ENCODE peak calls at places on chromosome 5, in five cellular contexts. X is CD8-positive, alpha-beta T cell; A is CD4-positive, alpha-beta T cell; L is GM13977; D is K562. T is an unnamed sample.

GRCh38 chr5:60365001-60365400 is 335.0 kb downstream of the DEPDC1B start:
- DNase-seq in X (no peak), D (no peak), L (no peak), A (no peak), T (no peak)

GRCh38 chr5:90874066-90874465 is 315.5 kb downstream of the ADGRV1 start:
- DNase-seq in D (no peak), L (no peak), A (no peak), X (no peak), T (no peak)

GRCh38 chr5:80711938-80712337 is 57.2 kb upstream of the DHFR start:
- DNase-seq in L (no peak), X (no peak), D (peak), A (no peak), T (peak)

GRCh38 chr5:171619744-171620143 is 165.9 kb upstream of the SMIM23 start:
- DNase-seq in L (no peak), X (no peak), D (no peak), A (no peak), T (no peak)

GRCh38 chr5:157918811-157919742 is 60.1 kb upstream of the CLINT1 start:
- DNase-seq in X (no peak), A (peak), L (no peak), D (no peak), T (no peak)

GRCh38 chr5:100553209-100553608 is 18.0 kb downstream of the FAM174A start:
- DNase-seq in D (no peak), X (no peak), A (no peak), L (no peak), T (no peak)

GRCh38 chr5:81268797-81269196 is 32.6 kb upstream of the ZCCHC9 start:
- DNase-seq in L (no peak), X (no peak), D (no peak), A (no peak), T (no peak)

GRCh38 chr5:124677376-124677998 is 69.0 kb downstream of the ZNF608 start:
- DNase-seq in D (no peak), A (no peak), L (no peak), X (no peak), T (no peak)

GRCh38 chr5:181052928-181053759 is 13.1 kb downstream of the BTNL9 start:
- DNase-seq in X (no peak), L (peak), A (no peak), D (peak), T (peak)

GRCh38 chr5:148799737-148800527 is 26.5 kb upstream of the ADRB2 start:
- DNase-seq in D (no peak), L (no peak), A (no peak), X (no peak), T (no peak)

GRCh38 chr5:14112998-14113652 is 30.0 kb upstream of the TRIO start:
- DNase-seq in D (no peak), A (no peak), X (no peak), L (no peak), T (no peak)

GRCh38 chr5:146751054-146751453 is 127.5 kb downstream of the PPP2R2B start:
- DNase-seq in D (no peak), X (no peak), L (no peak), A (no peak), T (no peak)

GRCh38 chr5:180975338-180975737 is 13.3 kb upstream of the BTNL3 start:
- DNase-seq in A (no peak), D (no peak), L (peak), X (no peak), T (no peak)

GRCh38 chr5:57795203-57795602 is 312.6 kb upstream of the ACTBL2 start:
- DNase-seq in A (no peak), X (no peak), D (no peak), L (no peak), T (no peak)

GRCh38 chr5:150189728-150190502 is at the start of gene SLC6A7:
- DNase-seq in A (no peak), D (no peak), X (no peak), L (no peak), T (peak)

GRCh38 chr5:68216737-68217231 is 1.2 kb downstream of the PIK3R1 start:
- DNase-seq in D (no peak), L (peak), X (no peak), A (no peak), T (no peak)

GRCh38 chr5:139745121-139745799 is 50.3 kb upstream of the PSD2 start:
- DNase-seq in X (no peak), A (no peak), L (no peak), D (peak), T (no peak)

GRCh38 chr5:167143726-167144125 is 1147.7 kb upstream of the WWC1 start:
- DNase-seq in A (no peak), X (no peak), L (no peak), D (no peak), T (no peak)

GRCh38 chr5:87877023-87877422 is 391.6 kb downstream of the TMEM161B start:
- DNase-seq in A (no peak), X (no peak), L (no peak), D (no peak), T (no peak)

GRCh38 chr5:37896159-37896558 is 56.3 kb upstream of the GDNF start:
- DNase-seq in A (no peak), L (no peak), X (no peak), D (no peak), T (no peak)

GRCh38 chr5:155773680-155774079 is 553.3 kb upstream of the SGCD start:
- DNase-seq in D (no peak), A (no peak), X (peak), L (no peak), T (no peak)

GRCh38 chr5:43037929-43038510 is 2.1 kb downstream of the ANXA2R start:
- DNase-seq in D (no peak), A (no peak), L (peak), X (peak), T (no peak)

GRCh38 chr5:67156976-67157583 is 39.5 kb downstream of the CD180 start:
- DNase-seq in X (peak), D (peak), L (peak), A (peak), T (peak)

GRCh38 chr5:167870055-167870454 is 421.4 kb upstream of the WWC1 start:
- DNase-seq in A (no peak), X (no peak), L (no peak), D (no peak), T (no peak)

GRCh38 chr5:128318691-128319090 is 219.4 kb downstream of the FBN2 start:
- DNase-seq in L (no peak), X (no peak), A (no peak), D (no peak), T (no peak)

GRCh38 chr5:32283539-32284377 is 29.0 kb downstream of the MTMR12 start:
- DNase-seq in A (no peak), X (no peak), D (no peak), L (peak), T (no peak)

GRCh38 chr5:93894471-93895354 is 153.3 kb upstream of the POU5F2 start:
- DNase-seq in X (no peak), L (no peak), D (no peak), A (no peak), T (no peak)

GRCh38 chr5:93902288-93902687 is 160.9 kb upstream of the POU5F2 start:
- DNase-seq in A (no peak), L (no peak), D (no peak), X (no peak), T (no peak)

GRCh38 chr5:93904917-93905316 is 163.5 kb upstream of the POU5F2 start:
- DNase-seq in D (no peak), A (no peak), L (no peak), X (no peak), T (no peak)

GRCh38 chr5:93899026-93899600 is 157.7 kb upstream of the POU5F2 start:
- DNase-seq in X (no peak), L (peak), D (peak), A (no peak), T (no peak)
- TF ChIP-seq CTCF in X (peak), L (peak), D (no peak), A (peak), T (peak)

GRCh38 chr5:116032094-116032517 is at the start of gene ARL14EPL:
- DNase-seq in L (peak), D (peak), X (no peak), A (no peak), T (no peak)
- TF ChIP-seq CTCF in L (peak), D (peak), X (no peak), A (no peak), T (peak)

DNA sequence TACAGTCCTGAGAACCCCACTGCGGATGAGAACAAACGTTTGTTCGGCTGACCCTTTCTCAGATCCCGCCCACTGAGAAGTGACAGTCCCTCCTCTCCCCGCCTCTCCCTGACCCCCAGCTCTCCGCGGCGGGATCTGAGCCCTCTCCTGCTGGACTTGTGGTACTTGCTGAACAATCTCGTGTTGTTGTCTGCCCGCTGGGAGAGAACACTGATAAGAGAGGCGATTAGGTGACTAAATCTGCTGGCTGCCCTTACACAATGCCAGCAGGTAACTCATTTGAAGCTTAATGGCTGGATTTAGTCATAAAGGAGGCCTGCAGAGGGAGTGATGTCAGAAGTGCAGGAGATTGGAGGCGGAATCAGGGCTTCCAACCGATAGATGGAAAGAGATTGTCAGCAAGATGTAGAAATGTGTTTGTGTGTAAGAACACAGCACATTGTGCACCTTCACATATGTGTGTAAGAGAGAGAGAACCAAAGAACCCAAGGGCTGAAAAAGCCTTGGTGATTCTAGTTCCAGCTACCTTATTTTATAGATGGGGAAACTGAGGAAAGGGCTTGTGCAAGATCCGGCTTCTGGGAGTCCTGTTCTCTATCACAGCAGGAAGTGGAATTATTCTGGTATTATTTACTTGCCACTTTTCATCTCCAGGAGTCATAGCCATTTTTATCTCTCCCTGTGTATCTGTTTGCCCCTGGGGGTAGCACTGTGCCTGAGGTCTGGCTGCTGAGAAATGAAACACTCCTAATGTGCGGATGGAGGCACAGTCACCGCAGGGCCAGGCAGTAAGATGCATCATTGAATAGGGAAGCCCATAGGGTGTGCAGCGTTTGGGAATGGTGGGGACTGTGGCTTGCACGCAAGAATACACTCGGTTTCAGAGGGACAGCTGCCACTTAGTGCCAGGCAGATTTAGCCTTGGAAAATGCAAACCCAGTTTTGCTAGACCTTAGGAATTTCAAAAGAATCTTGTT is 203.7 kb upstream of the MSX2 start:
- DNase-seq in A (no peak), X (no peak), D (no peak), L (no peak), T (peak)
- TF ChIP-seq CTCF in A (no peak), X (no peak), D (no peak), L (no peak), T (no peak)

DNA sequence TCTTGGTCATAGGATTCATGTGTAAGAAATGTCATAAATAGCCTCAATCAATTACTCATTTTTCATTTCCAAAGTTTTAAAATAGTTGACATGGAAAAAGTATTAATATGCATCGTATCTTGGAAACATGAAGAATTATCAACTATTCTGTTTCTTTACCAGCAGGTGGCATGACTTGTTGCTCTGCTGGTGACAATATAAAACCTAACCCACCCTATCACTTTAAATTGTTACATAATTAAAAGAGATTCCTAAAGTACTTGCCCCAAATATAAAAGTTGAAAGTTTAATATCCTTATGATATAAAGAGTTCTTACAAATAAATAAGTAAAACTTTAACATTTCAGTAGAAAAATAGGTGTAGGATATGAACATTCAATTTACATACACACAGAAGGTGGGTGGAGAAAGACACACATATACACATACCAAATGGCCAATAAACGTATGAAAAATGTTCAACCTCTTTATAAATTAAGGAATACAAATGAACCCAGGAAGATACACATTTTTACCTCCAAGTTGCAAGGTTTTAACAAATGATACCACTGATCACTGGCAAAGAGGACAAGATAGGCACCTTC is 30.6 kb downstream of the MAP1B start:
- DNase-seq in L (peak), A (no peak), X (no peak), D (peak), T (no peak)
- TF ChIP-seq CTCF in L (peak), A (peak), X (peak), D (no peak), T (peak)

GRCh38 chr5:51345106-51345505 is 38.1 kb upstream of the ISL1 start:
- DNase-seq in A (no peak), D (no peak), X (no peak), L (no peak), T (no peak)

GRCh38 chr5:51347157-51347556 is 36.1 kb upstream of the ISL1 start:
- DNase-seq in L (no peak), A (no peak), X (no peak), D (no peak), T (no peak)

GRCh38 chr5:51347704-51348103 is 35.5 kb upstream of the ISL1 start:
- DNase-seq in X (no peak), L (no peak), D (no peak), A (no peak), T (no peak)
- TF ChIP-seq CTCF in X (no peak), L (no peak), D (no peak), A (no peak), T (no peak)